ENCODE peak calls at places on chromosomes 11 and 22, in seven cellular contexts. L, G, Z, Q, X, Y and I are unnamed samples.

GRCh38 chr11:1770528-1770927 is 6.8 kb upstream of the CTSD start:
- DNase-seq in Z (no peak), Q (no peak), X (no peak), G (no peak), L (no peak), Y (peak), I (peak)

GRCh38 chr11:108496643-108497256 is 1.4 kb downstream of the POGLUT3 start:
- DNase-seq in Q (no peak), Y (no peak), X (no peak), G (no peak), Z (peak), L (no peak), I (no peak)

GRCh38 chr11:65121447-65121864 is 478 bp downstream of the FAU start:
- DNase-seq in G (no peak), Q (no peak), Z (no peak), X (no peak), Y (peak), L (no peak), I (no peak)

GRCh38 chr11:69947059-69947771 is 128.0 kb upstream of the FGF3 start:
- DNase-seq in Y (no peak), L (peak), Q (no peak), X (no peak), Z (no peak), G (no peak), I (peak)

GRCh38 chr22:46115755-46116490 is 34.4 kb upstream of the PPARA start:
- DNase-seq in Z (no peak), G (no peak), Y (no peak), Q (no peak), L (peak), X (no peak), I (no peak)

GRCh38 chr22:30289126-30289979 is at the start of gene CASTOR1:
- DNase-seq in Z (peak), G (peak), Q (peak), L (peak), X (peak), Y (peak), I (peak)

GRCh38 chr11:995058-995751 is 41.3 kb downstream of the MUC6 start:
- DNase-seq in G (no peak), L (no peak), Q (no peak), X (no peak), Y (no peak), Z (no peak), I (no peak)

GRCh38 chr11:27701262-27702105 is 1.2 kb upstream of the BDNF start:
- DNase-seq in Z (peak), X (no peak), L (peak), Y (no peak), G (peak), Q (peak), I (peak)

GRCh38 chr22:32337015-32337414 is 20.7 kb upstream of the RFPL3 start:
- DNase-seq in L (no peak), X (no peak), Y (no peak), G (no peak), Z (no peak), Q (no peak), I (no peak)

GRCh38 chr11:113705871-113706654 is at the start of gene TMPRSS5:
- DNase-seq in G (no peak), Z (no peak), L (no peak), X (no peak), Y (no peak), Q (no peak), I (no peak)

GRCh38 chr11:45158891-45159605 is 12.6 kb downstream of the PRDM11 start:
- DNase-seq in G (no peak), Q (no peak), Y (no peak), L (peak), Z (no peak), X (no peak), I (no peak)

GRCh38 chr11:9089061-9089460 is 2.3 kb downstream of the SCUBE2 start:
- DNase-seq in Z (no peak), Q (no peak), L (no peak), Y (no peak), X (no peak), G (no peak), I (no peak)

GRCh38 chr22:36197065-36197440 is 4.6 kb downstream of the APOL4 start:
- DNase-seq in L (peak), Z (peak), G (peak), Q (no peak), X (no peak), Y (no peak), I (no peak)